ENCODE peak calls at places on chromosomes 5 and 9, in nine cellular contexts. O is fibroblast of pulmonary artery, T is stomach, R is heart right ventricle, A is HFF-Myc, Q is BE2C, C is GM12865, D is keratinocyte, Y is RWPE1. Z is an unnamed sample.

GRCh38 chr5:91189480-91190332 is 193.4 kb downstream of the ARRDC3 start:
- DNase-seq in O (peak; percentile 94), T (no peak), R (peak; percentile 60), A (peak; percentile 52), Q (no peak), C (peak; percentile 60), D (no peak), Y (no peak), Z (no peak)

GRCh38 chr5:2660305-2660704 is 91.2 kb downstream of the IRX2 start:
- DNase-seq in O (no peak), T (no peak), R (no peak), A (no peak), Q (no peak), C (no peak), D (no peak), Y (no peak), Z (no peak)

GRCh38 chr9:112074250-112075008 is 100.7 kb downstream of the SUSD1 start:
- DNase-seq in O (peak; percentile 100), T (peak; percentile 72), R (peak; percentile 77), A (peak; percentile 76), Q (peak; percentile 69), C (peak; percentile 87), D (no peak), Y (peak; percentile 78), Z (peak; percentile 20)

GRCh38 chr9:114156658-114157421 is 1.5 kb downstream of the COL27A1 start:
- DNase-seq in O (peak; percentile 81), T (peak; percentile 45), R (peak; percentile 52), A (peak; percentile 59), Q (peak; percentile 48), C (no peak), D (no peak), Y (peak; percentile 56), Z (peak; percentile 18)

GRCh38 chr5:33075731-33076130 is 364.6 kb downstream of the NPR3 start:
- DNase-seq in O (no peak), T (no peak), R (no peak), A (no peak), Q (no peak), C (no peak), D (no peak), Y (no peak), Z (no peak)

GRCh38 chr9:87223397-87224246 is 274.0 kb upstream of the DAPK1 start:
- DNase-seq in O (peak; percentile 28), T (no peak), R (no peak), A (no peak), Q (no peak), C (no peak), D (no peak), Y (no peak), Z (no peak)

GRCh38 chr5:138408023-138408422 is 30.8 kb upstream of the REEP2 start:
- DNase-seq in O (no peak), T (peak; percentile 44), R (no peak), A (no peak), Q (peak; percentile 79), C (peak; percentile 85), D (no peak), Y (no peak), Z (no peak)

GRCh38 chr9:107727113-107727780 is 237.7 kb upstream of the KLF4 start:
- DNase-seq in O (peak; percentile 31), T (no peak), R (no peak), A (no peak), Q (no peak), C (no peak), D (no peak), Y (no peak), Z (no peak)

GRCh38 chr9:127344373-127344995 is 52.5 kb upstream of the SLC2A8 start:
- DNase-seq in O (no peak), T (no peak), R (no peak), A (no peak), Q (no peak), C (no peak), D (no peak), Y (no peak), Z (no peak)

GRCh38 chr5:77882670-77883257 is 106.6 kb upstream of the TBCA start:
- DNase-seq in O (peak; percentile 89), T (no peak), R (no peak), A (no peak), Q (no peak), C (peak; percentile 38), D (peak; percentile 41), Y (peak; percentile 50), Z (no peak)

GRCh38 chr9:37984672-37985611 is 81.0 kb upstream of the SLC25A51 start:
- DNase-seq in O (peak; percentile 70), T (no peak), R (peak; percentile 67), A (no peak), Q (peak; percentile 68), C (no peak), D (no peak), Y (peak; percentile 72), Z (no peak)

GRCh38 chr5:1118738-1119137 is 6.9 kb upstream of the SLC12A7 start:
- DNase-seq in O (peak; percentile 17), T (peak; percentile 77), R (no peak), A (no peak), Q (peak; percentile 45), C (no peak), D (no peak), Y (no peak), Z (no peak)

GRCh38 chr9:77291714-77292113 is 114.4 kb downstream of the VPS13A start:
- DNase-seq in O (peak; percentile 50), T (no peak), R (no peak), A (peak; percentile 16), Q (peak; percentile 40), C (no peak), D (no peak), Y (peak; percentile 48), Z (no peak)

GRCh38 chr9:99820330-99821186 is 1.1 kb upstream of the NR4A3 start:
- DNase-seq in O (peak; percentile 83), T (peak; percentile 68), R (peak; percentile 74), A (no peak), Q (peak; percentile 48), C (peak; percentile 70), D (no peak), Y (peak; percentile 63), Z (no peak)
- TF ChIP-seq CTCF in O (no peak), T (no peak), R (no peak), A (no peak), Q (peak; percentile 29), C (no peak), D (no peak), Y (peak; percentile 19), Z (no peak)

DNA sequence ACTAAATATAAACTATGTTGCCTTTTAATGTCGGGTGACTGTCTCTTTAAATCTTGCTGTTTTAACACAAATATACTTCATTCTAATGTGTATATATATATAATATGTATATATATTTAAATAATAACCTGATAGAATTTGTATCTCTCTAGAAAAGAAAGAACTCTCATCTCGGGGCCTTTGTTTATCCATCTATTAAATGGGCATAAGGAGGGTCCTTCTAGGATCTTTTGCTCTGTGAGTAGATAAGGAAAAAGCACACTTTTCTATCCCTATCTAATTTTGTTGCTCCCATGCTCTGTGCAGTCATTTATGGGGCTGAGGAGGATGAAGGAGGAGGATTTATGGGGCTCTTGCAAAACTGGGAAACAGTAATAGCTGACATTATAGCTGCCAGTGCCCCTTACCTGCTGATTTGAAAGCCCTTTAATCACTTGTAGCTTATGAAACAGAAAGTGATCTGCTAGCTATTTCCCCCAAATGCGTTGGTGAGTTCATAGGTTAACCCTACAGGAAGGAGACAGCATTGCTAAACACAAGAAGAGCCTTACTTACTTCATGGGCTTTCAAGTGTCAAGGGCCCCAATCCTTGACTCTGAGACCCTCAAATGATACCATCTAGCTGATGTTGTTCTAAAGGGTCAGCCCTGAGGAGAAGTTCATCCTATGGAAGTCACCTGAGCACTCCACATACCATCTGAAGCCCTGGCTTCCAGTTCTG is 5.8 kb upstream of the PPARGC1B start:
- DNase-seq in O (no peak), T (no peak), R (no peak), A (no peak), Q (no peak), C (peak; percentile 80), D (no peak), Y (no peak), Z (no peak)
- TF ChIP-seq CTCF in O (no peak), T (no peak), R (no peak), A (no peak), Q (no peak), C (no peak), D (no peak), Y (no peak), Z (no peak)

GRCh38 chr9:117413346-117414219 is 1.3 kb downstream of the ASTN2 start:
- DNase-seq in O (no peak), T (no peak), R (no peak), A (no peak), Q (peak; percentile 86), C (no peak), D (no peak), Y (no peak), Z (peak; percentile 37)
- TF ChIP-seq CTCF in O (no peak), T (no peak), R (no peak), A (no peak), Q (peak; percentile 39), C (no peak), D (no peak), Y (no peak), Z (peak; percentile 32)

GRCh38 chr5:167029488-167029887 is 1262.0 kb upstream of the WWC1 start:
- DNase-seq in O (no peak), T (no peak), R (no peak), A (no peak), Q (no peak), C (no peak), D (no peak), Y (no peak), Z (no peak)

GRCh38 chr5:167036585-167036984 is 1254.9 kb upstream of the WWC1 start:
- DNase-seq in O (no peak), T (no peak), R (no peak), A (no peak), Q (no peak), C (no peak), D (no peak), Y (no peak), Z (no peak)

DNA sequence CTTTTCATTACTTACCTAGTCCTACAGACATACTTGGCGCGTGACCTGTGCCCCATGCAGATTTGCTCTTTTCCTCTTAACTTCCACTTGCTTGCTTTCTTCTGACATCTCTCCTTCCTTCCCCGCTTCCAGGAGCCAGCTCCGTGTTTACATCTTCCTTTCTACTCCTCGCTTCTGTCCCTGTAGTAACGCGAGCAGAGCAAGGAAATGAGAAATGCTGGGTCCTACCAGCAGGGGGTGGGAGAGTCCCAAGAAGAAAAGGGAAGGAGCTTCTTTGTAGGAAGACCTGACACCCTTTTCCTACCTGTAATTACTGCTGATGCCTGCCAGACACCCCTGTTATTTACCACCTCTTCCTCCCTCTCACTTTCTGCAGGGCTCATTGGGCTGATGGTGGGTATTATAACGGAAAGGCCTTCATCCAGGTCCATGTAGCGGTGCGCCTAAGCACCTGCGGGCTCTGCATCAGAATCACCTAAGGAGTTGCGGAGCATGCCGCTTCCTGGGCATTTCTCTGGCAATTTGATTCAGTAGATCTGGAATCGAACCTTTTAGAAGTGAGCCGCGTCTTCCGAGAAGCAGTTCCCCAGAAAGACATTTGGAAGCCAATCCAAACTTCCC is 1260.8 kb upstream of the WWC1 start:
- DNase-seq in O (no peak), T (no peak), R (no peak), A (no peak), Q (peak; percentile 9), C (no peak), D (no peak), Y (no peak), Z (no peak)
- TF ChIP-seq CTCF in O (peak; percentile 14), T (no peak), R (peak; percentile 11), A (peak; percentile 27), Q (peak; percentile 43), C (peak; percentile 23), D (peak; percentile 47), Y (no peak), Z (peak; percentile 39)